ENCODE peak calls at places on chromosomes 6 and 20, in six cellular contexts. Q is H1, E is HepG2, G is prostate gland, R is GM23338, V is HCT116. D is an unnamed sample. For H3K36me3, the result is how much of the 10 kb centered on the place peaks cover.

GRCh38 chr6:6820688-6821238 is 232.2 kb downstream of the LY86 start:
- DNase-seq in G (peak), E (no peak), R (no peak), V (peak), Q (peak), D (peak)

GRCh38 chr6:157646012-157646411 is 177.0 kb upstream of the SNX9 start:
- DNase-seq in V (no peak), R (no peak), G (no peak), E (no peak), Q (no peak), D (no peak)

GRCh38 chr20:49887251-49887827 is 28.0 kb downstream of the SPATA2 start:
- DNase-seq in E (no peak), Q (no peak), V (no peak), G (no peak), R (no peak), D (no peak)

GRCh38 chr6:109001554-109001953 is 93.1 kb downstream of the SESN1 start:
- DNase-seq in R (no peak), G (no peak), V (no peak), Q (no peak), E (no peak), D (no peak)

GRCh38 chr6:148898360-148899005 is 151.7 kb downstream of the UST start:
- DNase-seq in G (peak), V (no peak), E (no peak), Q (no peak), R (no peak), D (no peak)

GRCh38 chr6:136952714-136953260 is 30.7 kb downstream of the SLC35D3 start:
- DNase-seq in G (no peak), Q (no peak), V (no peak), R (no peak), E (no peak), D (no peak)

GRCh38 chr20:58926802-58927489 is 54.1 kb upstream of the NELFCD start:
- DNase-seq in R (no peak), G (no peak), E (no peak), Q (no peak), V (no peak), D (no peak)

GRCh38 chr6:25193147-25193864 is 85.9 kb upstream of the CARMIL1 start:
- DNase-seq in R (no peak), E (no peak), G (no peak), Q (no peak), V (peak), D (no peak)

GRCh38 chr6:29965873-29966601 is 23.7 kb downstream of the HLA-A start:
- DNase-seq in V (peak), R (peak), G (peak), Q (no peak), E (peak), D (peak)

GRCh38 chr6:77217896-77218295 is 245.4 kb downstream of the HTR1B start:
- DNase-seq in V (no peak), G (no peak), E (no peak), R (no peak), Q (no peak), D (no peak)

GRCh38 chr6:10205120-10205519 is 209.8 kb downstream of the TFAP2A start:
- DNase-seq in V (no peak), G (peak), R (no peak), E (no peak), Q (no peak), D (no peak)

GRCh38 chr6:54135665-54136370 is 24.6 kb downstream of the MLIP start:
- DNase-seq in Q (no peak), R (no peak), V (no peak), G (no peak), E (peak), D (no peak)

GRCh38 chr6:67361264-67361663 is 1273.8 kb upstream of the ADGRB3 start:
- DNase-seq in V (no peak), R (no peak), G (no peak), Q (no peak), E (no peak), D (no peak)

GRCh38 chr6:124223596-124223995 is 419.9 kb downstream of the NKAIN2 start:
- DNase-seq in G (no peak), R (peak), V (no peak), E (no peak), Q (no peak), D (no peak)

GRCh38 chr20:20897922-20898321 is 185.5 kb upstream of the RALGAPA2 start:
- DNase-seq in V (no peak), Q (no peak), G (no peak), E (no peak), R (peak), D (no peak)

GRCh38 chr6:170176621-170177382 is 114.1 kb downstream of the DLL1 start:
- DNase-seq in R (no peak), Q (no peak), G (peak), E (no peak), V (no peak), D (no peak)

GRCh38 chr6:13492357-13492756 is 5.0 kb upstream of the GFOD1 start:
- DNase-seq in R (no peak), G (no peak), Q (no peak), V (no peak), E (no peak), D (no peak)

GRCh38 chr20:48906221-48906877 is 15.2 kb upstream of the ARFGEF2 start:
- DNase-seq in V (no peak), G (no peak), R (no peak), E (no peak), Q (no peak), D (no peak)

GRCh38 chr6:150301871-150302800 is 66.7 kb upstream of the IYD start:
- DNase-seq in G (no peak), E (peak), V (peak), R (no peak), Q (no peak), D (no peak)

GRCh38 chr6:122717350-122717749 is 62.2 kb upstream of the FABP7 start:
- DNase-seq in G (no peak), E (no peak), V (no peak), Q (no peak), R (peak), D (no peak)

GRCh38 chr20:36833275-36834020 is 42.5 kb upstream of the TLDC2 start:
- DNase-seq in Q (no peak), V (no peak), E (no peak), R (no peak), G (no peak), D (peak)

GRCh38 chr6:81998432-81998831 is 246.0 kb upstream of the TENT5A start:
- DNase-seq in Q (no peak), R (no peak), E (no peak), V (no peak), G (no peak), D (no peak)

GRCh38 chr20:62535282-62535811 is 59.6 kb upstream of the GATA5 start:
- DNase-seq in E (no peak), R (no peak), Q (no peak), V (no peak), G (no peak), D (no peak)

GRCh38 chr20:16106191-16106849 is 466.9 kb downstream of the KIF16B start:
- DNase-seq in Q (no peak), R (no peak), V (no peak), E (peak), G (no peak), D (no peak)

GRCh38 chr6:71608646-71609045 is 277.7 kb upstream of the RIMS1 start:
- DNase-seq in Q (no peak), E (no peak), R (no peak), G (no peak), V (no peak), D (no peak)

GRCh38 chr6:25925808-25926325 is 4.6 kb downstream of the SLC17A2 start:
- DNase-seq in Q (no peak), G (no peak), R (no peak), V (no peak), E (no peak), D (no peak)

GRCh38 chr6:16704706-16705402 is 56.4 kb downstream of the ATXN1 start:
- DNase-seq in V (no peak), G (no peak), E (no peak), Q (no peak), R (no peak), D (no peak)

GRCh38 chr6:114650891-114651290 is 308.1 kb upstream of the HS3ST5 start:
- DNase-seq in Q (no peak), R (no peak), V (no peak), E (no peak), G (no peak), D (no peak)

GRCh38 chr20:50584687-50585086 is 74.5 kb downstream of the PTPN1 start:
- DNase-seq in G (no peak), E (no peak), Q (no peak), V (no peak), R (no peak), D (no peak)

GRCh38 chr20:43958626-43959025 is 44.0 kb downstream of the TOX2 start:
- DNase-seq in V (no peak), Q (no peak), G (no peak), R (no peak), E (no peak), D (no peak)

GRCh38 chr6:31722173-31722572 is 627 bp upstream of the LY6G6C start:
- DNase-seq in E (no peak), R (no peak), Q (no peak), G (no peak), V (no peak), D (no peak)

GRCh38 chr6:28597217-28597835 is 71.6 kb downstream of the GPX5 start:
- DNase-seq in G (no peak), Q (no peak), V (peak), E (peak), R (peak), D (no peak)

GRCh38 chr6:116446399-116446798 is 14.8 kb upstream of the CALHM6 start:
- DNase-seq in Q (no peak), V (no peak), E (no peak), G (no peak), R (no peak), D (no peak)

GRCh38 chr6:153275997-153276396 is 144.9 kb upstream of the RGS17 start:
- DNase-seq in R (no peak), Q (no peak), E (no peak), G (no peak), V (no peak), D (no peak)

DNA sequence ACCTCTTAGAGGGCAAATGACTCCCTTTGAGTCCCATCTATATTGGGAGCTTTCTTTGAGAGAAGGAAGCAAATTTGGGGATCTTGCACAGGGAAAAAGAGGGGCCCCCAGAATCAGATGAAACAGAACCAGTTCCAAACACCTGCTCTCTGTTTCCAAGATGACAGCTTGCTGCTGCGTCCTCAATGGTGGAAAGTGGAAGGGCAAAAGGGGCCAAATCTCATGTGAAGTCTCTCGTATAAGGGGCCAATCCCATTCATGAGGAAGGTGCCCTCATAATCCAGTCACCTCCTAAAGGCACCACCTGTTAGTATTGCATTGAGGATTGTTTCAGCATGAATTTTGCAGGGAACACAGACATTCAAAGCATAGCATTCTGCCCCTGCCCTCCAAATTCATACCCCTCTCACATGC is 483 bp upstream of the SERPINB1 start:
- DNase-seq in Q (no peak), V (no peak), R (no peak), G (no peak), E (no peak), D (no peak)
- H3K4me3 ChIP-seq in Q (peak), V (peak), R (peak), G (no peak), E (peak), D (peak)

GRCh38 chr20:12673352-12673751 is 335.4 kb upstream of the SPTLC3 start:
- DNase-seq in E (no peak), G (no peak), R (no peak), Q (no peak), V (no peak), D (no peak)
- TF ChIP-seq POLR2AphosphoS5 in E (no peak), G (no peak), R (no peak), Q (no peak), V (no peak), D (no peak)

GRCh38 chr6:143441680-143442359 is 8.7 kb downstream of the ADAT2 start:
- DNase-seq in E (no peak), G (no peak), V (no peak), Q (no peak), R (no peak), D (no peak)
- H3K36me3 ChIP-seq in E (under half), G (under half), V (under half), Q (under half), R (under half), D (under half)

GRCh38 chr20:45311589-45312211 is 3.6 kb upstream of the MATN4 start:
- DNase-seq in Q (no peak), G (peak), V (peak), E (peak), R (peak), D (peak)
- H3K4me3 ChIP-seq in Q (peak), G (no peak), V (no peak), E (no peak), R (peak), D (no peak)

GRCh38 chr20:25360631-25361286 is 29.9 kb downstream of the ABHD12 start:
- DNase-seq in R (no peak), E (no peak), G (peak), V (no peak), Q (no peak), D (no peak)
- TF ChIP-seq POLR2AphosphoS5 in R (no peak), E (no peak), G (peak), V (no peak), Q (no peak), D (no peak)

GRCh38 chr6:15513801-15514711 is 148.8 kb downstream of the DTNBP1 start:
- DNase-seq in Q (no peak), E (no peak), R (no peak), G (no peak), V (no peak), D (no peak)

GRCh38 chr6:15510536-15511247 is 152.1 kb downstream of the DTNBP1 start:
- DNase-seq in Q (no peak), R (no peak), G (peak), V (no peak), E (no peak), D (no peak)

GRCh38 chr6:15513131-15513771 is 149.6 kb downstream of the DTNBP1 start:
- DNase-seq in E (no peak), R (no peak), V (no peak), G (no peak), Q (no peak), D (no peak)

GRCh38 chr6:15511248-15512125 is 151.3 kb downstream of the DTNBP1 start:
- DNase-seq in Q (no peak), R (no peak), E (no peak), V (no peak), G (no peak), D (no peak)

GRCh38 chr6:15512126-15512525 is 150.7 kb downstream of the DTNBP1 start:
- DNase-seq in G (no peak), Q (no peak), E (peak), R (no peak), V (no peak), D (no peak)
- H3K36me3 ChIP-seq in G (under half), Q (half or more), E (half or more), R (half or more), V (under half), D (under half)

GRCh38 chr6:34511214-34511922 is 44.8 kb downstream of the SPDEF start:
- DNase-seq in E (no peak), Q (no peak), R (no peak), G (no peak), V (no peak), D (no peak)

GRCh38 chr6:34510299-34510698 is 44.4 kb downstream of the PACSIN1 start:
- DNase-seq in E (no peak), G (no peak), R (no peak), Q (no peak), V (no peak), D (no peak)

GRCh38 chr6:34508425-34508824 is 42.5 kb downstream of the PACSIN1 start:
- DNase-seq in Q (no peak), V (no peak), G (no peak), R (no peak), E (no peak), D (no peak)

GRCh38 chr6:34511923-34512737 is 44.0 kb downstream of the SPDEF start:
- DNase-seq in E (no peak), R (no peak), G (no peak), V (no peak), Q (no peak), D (no peak)

DNA sequence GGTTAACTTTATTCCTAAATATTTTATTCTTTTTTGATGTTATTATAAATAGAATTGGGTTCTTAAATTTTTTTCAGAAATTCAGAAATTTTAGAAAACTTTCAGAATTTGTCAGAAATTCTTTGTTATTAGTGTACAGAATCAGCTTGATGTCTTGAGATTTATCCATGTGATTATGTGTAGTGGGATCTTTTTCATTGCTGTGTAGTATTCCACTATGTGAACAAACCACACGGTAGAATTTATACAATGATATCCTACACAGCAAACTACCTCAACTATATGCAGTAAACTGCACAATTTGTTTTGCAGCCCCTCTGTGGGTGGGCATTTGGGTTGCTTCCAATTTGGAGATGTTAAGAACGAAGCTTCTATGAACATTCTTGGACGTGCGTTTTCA is 43.9 kb downstream of the PACSIN1 start:
- DNase-seq in Q (no peak), G (no peak), V (no peak), R (no peak), E (no peak), D (no peak)
- H3K4me3 ChIP-seq in Q (no peak), G (no peak), V (no peak), R (no peak), E (no peak), D (no peak)

DNA sequence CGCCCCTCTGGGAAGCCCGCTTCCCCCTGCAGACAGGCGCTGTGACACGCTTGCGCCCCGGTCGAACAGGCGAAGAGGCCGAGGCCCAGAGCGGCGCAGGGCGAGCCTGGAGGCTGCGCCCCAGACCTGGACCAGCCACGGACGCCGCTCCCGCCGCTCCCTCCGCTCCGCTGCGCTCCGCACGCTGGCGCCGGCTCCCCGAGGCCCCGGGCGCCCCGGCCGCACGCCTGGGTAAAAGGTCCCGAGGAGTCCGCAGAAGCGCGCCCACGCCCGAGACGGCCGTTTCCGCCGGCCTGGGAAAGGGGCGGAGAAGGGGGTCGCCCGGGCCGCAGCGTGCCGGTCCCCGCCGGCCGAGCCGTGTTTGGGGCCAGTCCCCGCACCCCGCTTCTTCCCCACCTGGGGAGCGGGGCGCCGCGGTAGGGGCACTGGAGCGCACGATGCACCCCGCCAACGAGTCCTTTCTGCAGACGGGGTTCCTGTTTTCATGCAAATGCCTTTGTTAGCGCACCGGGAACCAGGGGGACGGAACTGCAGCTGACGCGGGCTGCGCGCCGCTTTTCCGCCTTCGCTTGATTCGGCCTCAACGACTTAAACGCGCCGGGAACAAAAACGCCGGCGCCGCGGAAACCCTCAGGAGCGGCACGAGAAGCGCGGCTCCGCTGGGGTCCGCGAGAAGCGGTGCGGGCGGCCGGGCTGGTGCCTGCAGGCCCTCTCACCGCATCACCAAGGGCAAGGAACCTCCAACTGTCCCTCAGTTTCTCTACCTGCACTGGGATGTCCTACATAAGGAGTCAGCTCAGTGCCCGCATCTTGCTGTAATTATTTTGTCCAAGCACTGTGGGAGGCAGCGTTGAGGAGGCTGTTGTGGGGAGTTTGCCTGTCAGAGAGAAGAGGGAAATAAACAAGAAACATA is 91.7 kb upstream of the SIRPA start:
- DNase-seq in E (no peak), G (peak), Q (peak), V (no peak), R (peak), D (peak)
- TF ChIP-seq POLR2AphosphoS5 in E (no peak), G (no peak), Q (peak), V (no peak), R (peak), D (no peak)

GRCh38 chr6:105321207-105321606 is 81.7 kb downstream of the PREP start:
- DNase-seq in Q (no peak), R (no peak), E (no peak), V (no peak), G (peak), D (no peak)
- H3K36me3 ChIP-seq in Q (under half), R (under half), E (under half), V (under half), G (under half), D (under half)